ENCODE peak calls at places on chromosomes 5 and 9, in four cellular contexts. I, Z, K and H are unnamed samples.

GRCh38 chr5:176810687-176811501 is 535 bp downstream of the UNC5A start:
- DNase-seq in K (no peak), I (no peak), Z (no peak), H (no peak)

GRCh38 chr9:79470957-79471356 is 100.8 kb upstream of the TLE4 start:
- DNase-seq in I (no peak), Z (no peak), K (no peak), H (no peak)

GRCh38 chr5:38342261-38342660 is 83.9 kb downstream of the EGFLAM start:
- DNase-seq in I (no peak), K (no peak), Z (no peak), H (no peak)

GRCh38 chr9:14080940-14081621 is 232.9 kb downstream of the NFIB start:
- DNase-seq in Z (no peak), I (no peak), K (no peak), H (no peak)

GRCh38 chr9:24257726-24258125 is 288.0 kb downstream of the IZUMO3 start:
- DNase-seq in I (no peak), K (peak; percentile 38), Z (no peak), H (no peak)

GRCh38 chr5:157143127-157143959 is 678 bp upstream of the MED7 start:
- DNase-seq in I (no peak), Z (no peak), K (peak; percentile 39), H (peak; percentile 50)

GRCh38 chr9:105873851-105874250 is 179.5 kb downstream of the TMEM38B start:
- DNase-seq in K (no peak), Z (no peak), I (no peak), H (no peak)

GRCh38 chr9:2729003-2729402 is 11.7 kb downstream of the KCNV2 start:
- DNase-seq in K (no peak), Z (no peak), I (no peak), H (no peak)

GRCh38 chr5:150058480-150059126 is 27.8 kb downstream of the CSF1R start:
- DNase-seq in Z (no peak), K (no peak), I (no peak), H (no peak)

GRCh38 chr9:111113712-111114111 is 75.4 kb upstream of the LPAR1 start:
- DNase-seq in Z (no peak), I (no peak), K (no peak), H (no peak)

GRCh38 chr9:107918749-107919148 is 429.2 kb upstream of the KLF4 start:
- DNase-seq in Z (no peak), K (no peak), I (no peak), H (no peak)

GRCh38 chr9:88733651-88734470 is 198.9 kb downstream of the NXNL2 start:
- DNase-seq in I (peak; percentile 50), K (no peak), Z (no peak), H (no peak)

GRCh38 chr9:272251-273213 is 57.9 kb downstream of the DOCK8 start:
- DNase-seq in Z (no peak), I (no peak), K (no peak), H (no peak)

GRCh38 chr5:172885594-172886340 is 51.7 kb downstream of the ERGIC1 start:
- DNase-seq in Z (no peak), I (no peak), K (no peak), H (no peak)

GRCh38 chr5:73895471-73895870 is 269.5 kb downstream of the ARHGEF28 start:
- DNase-seq in K (no peak), I (no peak), Z (no peak), H (no peak)

GRCh38 chr9:68925175-68925574 is 88.7 kb downstream of the PRKACG start:
- DNase-seq in K (no peak), Z (no peak), I (no peak), H (no peak)